ENCODE peak calls at places on chromosome 13, in five cellular contexts. One of them, this sample, is unnamed.
A peak's percentile ranks its signal among the peaks of the same experiment; 100 is the strongest.

GRCh38 chr13:113791226-113791625 is 32.2 kb downstream of the TMEM255B start:
- DNase-seq in heart right ventricle: no peak
- DNase-seq in tibial nerve: no peak
- DNase-seq in HTR-8/SVneo: no peak
- DNase-seq in iPS-NIHi11: no peak
- DNase-seq in this sample: no peak

GRCh38 chr13:100069278-100069677 is 19.6 kb upstream of the PCCA start:
- DNase-seq in heart right ventricle: no peak
- DNase-seq in tibial nerve: no peak
- DNase-seq in HTR-8/SVneo: no peak
- DNase-seq in iPS-NIHi11: no peak
- DNase-seq in this sample: no peak

GRCh38 chr13:113637262-113638160 is 20.5 kb downstream of the ATP4B start:
- DNase-seq in heart right ventricle: no peak
- DNase-seq in tibial nerve: no peak
- DNase-seq in HTR-8/SVneo: no peak
- DNase-seq in iPS-NIHi11: no peak
- DNase-seq in this sample: no peak

GRCh38 chr13:30464496-30465351 is 1.0 kb downstream of the HMGB1 start:
- DNase-seq in heart right ventricle: peak; percentile 84
- DNase-seq in tibial nerve: peak; percentile 65
- DNase-seq in HTR-8/SVneo: peak; percentile 17
- DNase-seq in iPS-NIHi11: peak; percentile 69
- DNase-seq in this sample: peak; percentile 60

GRCh38 chr13:46154136-46154854 is 27.7 kb downstream of the LCP1 start:
- DNase-seq in heart right ventricle: no peak
- DNase-seq in tibial nerve: no peak
- DNase-seq in HTR-8/SVneo: no peak
- DNase-seq in iPS-NIHi11: no peak
- DNase-seq in this sample: no peak

GRCh38 chr13:113751491-113751890 is 7.5 kb upstream of the TMEM255B start:
- DNase-seq in heart right ventricle: no peak
- DNase-seq in tibial nerve: no peak
- DNase-seq in HTR-8/SVneo: no peak
- DNase-seq in iPS-NIHi11: no peak
- DNase-seq in this sample: no peak

GRCh38 chr13:40402931-40403412 is 263.5 kb downstream of the FOXO1 start:
- DNase-seq in heart right ventricle: no peak
- DNase-seq in tibial nerve: no peak
- DNase-seq in HTR-8/SVneo: peak; percentile 10
- DNase-seq in iPS-NIHi11: peak; percentile 32
- DNase-seq in this sample: peak; percentile 85

GRCh38 chr13:37058801-37059135 is 720 bp downstream of the SUPT20H start:
- DNase-seq in heart right ventricle: no peak
- DNase-seq in tibial nerve: no peak
- DNase-seq in HTR-8/SVneo: no peak
- DNase-seq in iPS-NIHi11: peak; percentile 17
- DNase-seq in this sample: peak; percentile 40

GRCh38 chr13:26679411-26679810 is 81.2 kb downstream of the GPR12 start:
- DNase-seq in heart right ventricle: no peak
- DNase-seq in tibial nerve: no peak
- DNase-seq in HTR-8/SVneo: no peak
- DNase-seq in iPS-NIHi11: no peak
- DNase-seq in this sample: peak; percentile 24

GRCh38 chr13:112703935-112704633 is 14.2 kb downstream of the ATP11A start:
- DNase-seq in heart right ventricle: peak; percentile 3
- DNase-seq in tibial nerve: no peak
- DNase-seq in HTR-8/SVneo: no peak
- DNase-seq in iPS-NIHi11: no peak
- DNase-seq in this sample: no peak

GRCh38 chr13:99143904-99144303 is 56.8 kb upstream of the UBAC2 start:
- DNase-seq in heart right ventricle: no peak
- DNase-seq in tibial nerve: no peak
- DNase-seq in HTR-8/SVneo: no peak
- DNase-seq in iPS-NIHi11: no peak
- DNase-seq in this sample: no peak

This sample was measured in brain microvascular endothelial cell.